ENCODE peak calls at places on chromosomes 13 and 19, in ten cellular contexts. One of them, this sample, is unnamed. For H3K36me3 and H3K9me3, the result is how much of the 10 kb centered on the place peaks cover.

GRCh38 chr13:37194428-37194861 is 89.0 kb upstream of the CSNK1A1L start:
- DNase-seq in naive thymus-derived CD4-positive, alpha-beta T cell: no peak
- DNase-seq in cardiac muscle cell: no peak
- DNase-seq in stomach: no peak
- DNase-seq in effector memory CD4-positive, alpha-beta T cell: no peak
- DNase-seq in body of pancreas: no peak
- DNase-seq in kidney: no peak
- DNase-seq in CD4-positive, CD25-positive, alpha-beta regulatory T cell: no peak
- DNase-seq in IMR-90: peak
- DNase-seq in Karpas-422: no peak
- DNase-seq in this sample: no peak

GRCh38 chr19:3179739-3180293 is 1.2 kb downstream of the S1PR4 start:
- DNase-seq in Karpas-422: no peak
- DNase-seq in cardiac muscle cell: no peak
- DNase-seq in kidney: peak
- DNase-seq in IMR-90: no peak
- DNase-seq in CD4-positive, CD25-positive, alpha-beta regulatory T cell: peak
- DNase-seq in naive thymus-derived CD4-positive, alpha-beta T cell: no peak
- DNase-seq in body of pancreas: no peak
- DNase-seq in stomach: no peak
- DNase-seq in effector memory CD4-positive, alpha-beta T cell: no peak
- DNase-seq in this sample: no peak

GRCh38 chr19:6556480-6556879 is 25.7 kb downstream of the TNFSF9 start:
- DNase-seq in kidney: no peak
- DNase-seq in body of pancreas: no peak
- DNase-seq in IMR-90: no peak
- DNase-seq in effector memory CD4-positive, alpha-beta T cell: no peak
- DNase-seq in cardiac muscle cell: no peak
- DNase-seq in Karpas-422: no peak
- DNase-seq in stomach: no peak
- DNase-seq in CD4-positive, CD25-positive, alpha-beta regulatory T cell: no peak
- DNase-seq in naive thymus-derived CD4-positive, alpha-beta T cell: no peak
- DNase-seq in this sample: no peak

GRCh38 chr13:21240586-21240985 is 64.1 kb downstream of the MRPL57 start:
- DNase-seq in IMR-90: peak
- DNase-seq in stomach: no peak
- DNase-seq in naive thymus-derived CD4-positive, alpha-beta T cell: no peak
- DNase-seq in cardiac muscle cell: no peak
- DNase-seq in CD4-positive, CD25-positive, alpha-beta regulatory T cell: no peak
- DNase-seq in Karpas-422: no peak
- DNase-seq in body of pancreas: no peak
- DNase-seq in kidney: no peak
- DNase-seq in effector memory CD4-positive, alpha-beta T cell: no peak
- DNase-seq in this sample: no peak

GRCh38 chr19:53809518-53810186 is 14.5 kb downstream of the NLRP12 start:
- DNase-seq in naive thymus-derived CD4-positive, alpha-beta T cell: no peak
- DNase-seq in cardiac muscle cell: no peak
- DNase-seq in stomach: no peak
- DNase-seq in kidney: no peak
- DNase-seq in body of pancreas: no peak
- DNase-seq in effector memory CD4-positive, alpha-beta T cell: no peak
- DNase-seq in IMR-90: no peak
- DNase-seq in CD4-positive, CD25-positive, alpha-beta regulatory T cell: no peak
- DNase-seq in Karpas-422: no peak
- DNase-seq in this sample: no peak

GRCh38 chr19:784541-784940 is 12.7 kb upstream of the PTBP1 start:
- DNase-seq in stomach: no peak
- DNase-seq in IMR-90: no peak
- DNase-seq in naive thymus-derived CD4-positive, alpha-beta T cell: no peak
- DNase-seq in CD4-positive, CD25-positive, alpha-beta regulatory T cell: no peak
- DNase-seq in kidney: no peak
- DNase-seq in Karpas-422: no peak
- DNase-seq in cardiac muscle cell: no peak
- DNase-seq in body of pancreas: peak
- DNase-seq in effector memory CD4-positive, alpha-beta T cell: no peak
- DNase-seq in this sample: no peak

GRCh38 chr13:85700909-85701308 is 98.3 kb downstream of the SLITRK6 start:
- DNase-seq in body of pancreas: no peak
- DNase-seq in CD4-positive, CD25-positive, alpha-beta regulatory T cell: no peak
- DNase-seq in effector memory CD4-positive, alpha-beta T cell: no peak
- DNase-seq in IMR-90: no peak
- DNase-seq in cardiac muscle cell: no peak
- DNase-seq in Karpas-422: no peak
- DNase-seq in stomach: no peak
- DNase-seq in naive thymus-derived CD4-positive, alpha-beta T cell: no peak
- DNase-seq in kidney: no peak
- DNase-seq in this sample: no peak

GRCh38 chr19:55618426-55618825 is 5.9 kb downstream of the ZNF784 start:
- DNase-seq in Karpas-422: peak
- DNase-seq in effector memory CD4-positive, alpha-beta T cell: no peak
- DNase-seq in body of pancreas: no peak
- DNase-seq in CD4-positive, CD25-positive, alpha-beta regulatory T cell: no peak
- DNase-seq in kidney: no peak
- DNase-seq in stomach: no peak
- DNase-seq in naive thymus-derived CD4-positive, alpha-beta T cell: no peak
- DNase-seq in IMR-90: no peak
- DNase-seq in cardiac muscle cell: no peak
- DNase-seq in this sample: no peak

GRCh38 chr19:14347999-14348889 is 33.0 kb upstream of the ADGRE5 start:
- DNase-seq in Karpas-422: peak
- DNase-seq in cardiac muscle cell: peak
- DNase-seq in CD4-positive, CD25-positive, alpha-beta regulatory T cell: peak
- DNase-seq in kidney: peak
- DNase-seq in naive thymus-derived CD4-positive, alpha-beta T cell: peak
- DNase-seq in effector memory CD4-positive, alpha-beta T cell: peak
- DNase-seq in body of pancreas: peak
- DNase-seq in IMR-90: no peak
- DNase-seq in stomach: peak
- DNase-seq in this sample: no peak

GRCh38 chr19:4278460-4278901 is 585 bp upstream of the SHD start:
- DNase-seq in IMR-90: no peak
- DNase-seq in body of pancreas: no peak
- DNase-seq in Karpas-422: peak
- DNase-seq in CD4-positive, CD25-positive, alpha-beta regulatory T cell: no peak
- DNase-seq in effector memory CD4-positive, alpha-beta T cell: no peak
- DNase-seq in stomach: no peak
- DNase-seq in naive thymus-derived CD4-positive, alpha-beta T cell: no peak
- DNase-seq in kidney: no peak
- DNase-seq in cardiac muscle cell: peak
- DNase-seq in this sample: no peak

GRCh38 chr13:52830946-52831345 is 17.5 kb downstream of the PCDH8 start:
- DNase-seq in cardiac muscle cell: no peak
- DNase-seq in naive thymus-derived CD4-positive, alpha-beta T cell: no peak
- DNase-seq in IMR-90: peak
- DNase-seq in kidney: no peak
- DNase-seq in Karpas-422: peak
- DNase-seq in CD4-positive, CD25-positive, alpha-beta regulatory T cell: no peak
- DNase-seq in effector memory CD4-positive, alpha-beta T cell: no peak
- DNase-seq in stomach: no peak
- DNase-seq in body of pancreas: no peak
- DNase-seq in this sample: no peak

GRCh38 chr19:41876847-41877489 is at the start of gene CD79A:
- DNase-seq in effector memory CD4-positive, alpha-beta T cell: no peak
- DNase-seq in body of pancreas: no peak
- DNase-seq in kidney: peak
- DNase-seq in cardiac muscle cell: no peak
- DNase-seq in CD4-positive, CD25-positive, alpha-beta regulatory T cell: no peak
- DNase-seq in naive thymus-derived CD4-positive, alpha-beta T cell: no peak
- DNase-seq in IMR-90: no peak
- DNase-seq in Karpas-422: peak
- DNase-seq in stomach: no peak
- DNase-seq in this sample: no peak

GRCh38 chr13:41178040-41178439 is 16.3 kb downstream of the KBTBD7 start:
- DNase-seq in kidney: no peak
- DNase-seq in cardiac muscle cell: no peak
- DNase-seq in CD4-positive, CD25-positive, alpha-beta regulatory T cell: no peak
- DNase-seq in stomach: no peak
- DNase-seq in naive thymus-derived CD4-positive, alpha-beta T cell: no peak
- DNase-seq in Karpas-422: no peak
- DNase-seq in IMR-90: peak
- DNase-seq in effector memory CD4-positive, alpha-beta T cell: no peak
- DNase-seq in body of pancreas: no peak
- DNase-seq in this sample: no peak

GRCh38 chr13:109381546-109382180 is 404.7 kb downstream of the IRS2 start:
- DNase-seq in CD4-positive, CD25-positive, alpha-beta regulatory T cell: no peak
- DNase-seq in Karpas-422: no peak
- DNase-seq in cardiac muscle cell: no peak
- DNase-seq in body of pancreas: no peak
- DNase-seq in effector memory CD4-positive, alpha-beta T cell: no peak
- DNase-seq in naive thymus-derived CD4-positive, alpha-beta T cell: no peak
- DNase-seq in stomach: no peak
- DNase-seq in IMR-90: peak
- DNase-seq in kidney: no peak
- DNase-seq in this sample: no peak

GRCh38 chr19:51735759-51736449 is 12.1 kb upstream of the HAS1 start:
- DNase-seq in kidney: no peak
- DNase-seq in cardiac muscle cell: no peak
- DNase-seq in Karpas-422: no peak
- DNase-seq in IMR-90: peak
- DNase-seq in stomach: peak
- DNase-seq in naive thymus-derived CD4-positive, alpha-beta T cell: no peak
- DNase-seq in CD4-positive, CD25-positive, alpha-beta regulatory T cell: no peak
- DNase-seq in body of pancreas: peak
- DNase-seq in effector memory CD4-positive, alpha-beta T cell: no peak
- DNase-seq in this sample: peak

GRCh38 chr13:45368571-45368970 is 27.6 kb upstream of the TPT1 start:
- DNase-seq in Karpas-422: no peak
- DNase-seq in kidney: no peak
- DNase-seq in body of pancreas: no peak
- DNase-seq in naive thymus-derived CD4-positive, alpha-beta T cell: no peak
- DNase-seq in IMR-90: peak
- DNase-seq in effector memory CD4-positive, alpha-beta T cell: no peak
- DNase-seq in cardiac muscle cell: no peak
- DNase-seq in CD4-positive, CD25-positive, alpha-beta regulatory T cell: no peak
- DNase-seq in stomach: no peak
- DNase-seq in this sample: no peak

DNA sequence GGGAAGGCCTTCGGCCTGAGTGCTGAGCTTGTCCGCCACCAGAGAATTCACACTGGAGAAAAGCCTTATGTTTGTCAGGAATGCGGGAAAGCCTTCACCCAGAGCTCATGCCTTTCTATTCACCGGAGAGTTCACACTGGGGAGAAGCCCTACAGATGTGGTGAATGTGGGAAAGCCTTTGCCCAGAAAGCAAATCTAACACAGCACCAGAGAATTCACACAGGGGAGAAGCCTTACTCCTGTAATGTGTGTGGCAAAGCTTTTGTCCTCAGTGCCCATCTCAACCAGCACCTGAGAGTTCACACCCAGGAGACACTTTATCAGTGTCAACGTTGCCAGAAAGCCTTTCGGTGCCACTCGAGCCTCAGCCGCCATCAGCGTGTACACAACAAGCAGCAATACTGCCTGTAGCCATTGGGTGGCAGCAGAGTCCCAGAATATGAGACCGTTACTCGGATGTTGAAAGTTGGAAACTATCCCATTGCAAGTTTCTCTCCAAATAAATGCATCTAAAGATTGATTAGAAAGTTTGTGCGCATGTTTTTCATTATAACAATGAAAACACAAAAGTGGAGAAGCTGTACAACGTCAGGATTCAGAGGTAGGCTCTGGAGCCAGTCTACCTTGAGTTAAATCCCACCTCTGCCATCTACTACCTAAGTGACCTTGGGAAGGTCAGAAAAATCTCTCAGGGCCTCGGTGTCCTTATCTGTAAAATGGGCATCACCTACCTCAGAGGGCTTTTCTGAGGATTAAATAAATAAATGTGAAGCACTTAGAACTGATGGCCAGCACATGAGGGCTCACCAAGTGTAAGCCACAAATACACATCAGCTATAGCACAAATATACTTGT is 21.1 kb downstream of the ZNF473 start:
- DNase-seq in effector memory CD4-positive, alpha-beta T cell: peak
- DNase-seq in cardiac muscle cell: peak
- DNase-seq in kidney: no peak
- DNase-seq in CD4-positive, CD25-positive, alpha-beta regulatory T cell: peak
- DNase-seq in body of pancreas: peak
- DNase-seq in stomach: peak
- DNase-seq in IMR-90: peak
- DNase-seq in Karpas-422: peak
- DNase-seq in naive thymus-derived CD4-positive, alpha-beta T cell: peak
- DNase-seq in this sample: no peak
- H3K36me3 ChIP-seq in effector memory CD4-positive, alpha-beta T cell: under half
- H3K36me3 ChIP-seq in cardiac muscle cell: under half
- H3K36me3 ChIP-seq in kidney: under half
- H3K36me3 ChIP-seq in CD4-positive, CD25-positive, alpha-beta regulatory T cell: half or more
- H3K36me3 ChIP-seq in body of pancreas: under half
- H3K36me3 ChIP-seq in stomach: under half
- H3K36me3 ChIP-seq in IMR-90: under half
- H3K36me3 ChIP-seq in Karpas-422: half or more
- H3K36me3 ChIP-seq in naive thymus-derived CD4-positive, alpha-beta T cell: under half
- H3K36me3 ChIP-seq in this sample: under half

GRCh38 chr19:48619692-48620565 is 623 bp downstream of the SPHK2 start:
- DNase-seq in body of pancreas: no peak
- DNase-seq in effector memory CD4-positive, alpha-beta T cell: no peak
- DNase-seq in CD4-positive, CD25-positive, alpha-beta regulatory T cell: no peak
- DNase-seq in kidney: no peak
- DNase-seq in IMR-90: no peak
- DNase-seq in naive thymus-derived CD4-positive, alpha-beta T cell: no peak
- DNase-seq in stomach: no peak
- DNase-seq in Karpas-422: no peak
- DNase-seq in cardiac muscle cell: no peak
- DNase-seq in this sample: no peak
- H3K27ac ChIP-seq in body of pancreas: peak
- H3K27ac ChIP-seq in effector memory CD4-positive, alpha-beta T cell: peak
- H3K27ac ChIP-seq in CD4-positive, CD25-positive, alpha-beta regulatory T cell: peak
- H3K27ac ChIP-seq in kidney: peak
- H3K27ac ChIP-seq in IMR-90: peak
- H3K27ac ChIP-seq in naive thymus-derived CD4-positive, alpha-beta T cell: peak
- H3K27ac ChIP-seq in stomach: peak
- H3K27ac ChIP-seq in Karpas-422: peak
- H3K27ac ChIP-seq in cardiac muscle cell: peak
- H3K27ac ChIP-seq in this sample: peak

GRCh38 chr13:19071161-19071936 is 110.3 kb downstream of the TUBA3C start:
- DNase-seq in kidney: no peak
- DNase-seq in naive thymus-derived CD4-positive, alpha-beta T cell: no peak
- DNase-seq in CD4-positive, CD25-positive, alpha-beta regulatory T cell: no peak
- DNase-seq in IMR-90: no peak
- DNase-seq in cardiac muscle cell: no peak
- DNase-seq in effector memory CD4-positive, alpha-beta T cell: no peak
- DNase-seq in body of pancreas: no peak
- DNase-seq in Karpas-422: no peak
- DNase-seq in stomach: no peak
- DNase-seq in this sample: no peak
- H3K9me3 ChIP-seq in kidney: under half
- H3K9me3 ChIP-seq in naive thymus-derived CD4-positive, alpha-beta T cell: under half
- H3K9me3 ChIP-seq in CD4-positive, CD25-positive, alpha-beta regulatory T cell: under half
- H3K9me3 ChIP-seq in IMR-90: under half
- H3K9me3 ChIP-seq in cardiac muscle cell: under half
- H3K9me3 ChIP-seq in effector memory CD4-positive, alpha-beta T cell: under half
- H3K9me3 ChIP-seq in body of pancreas: under half
- H3K9me3 ChIP-seq in Karpas-422: under half
- H3K9me3 ChIP-seq in stomach: under half
- H3K9me3 ChIP-seq in this sample: under half

DNA sequence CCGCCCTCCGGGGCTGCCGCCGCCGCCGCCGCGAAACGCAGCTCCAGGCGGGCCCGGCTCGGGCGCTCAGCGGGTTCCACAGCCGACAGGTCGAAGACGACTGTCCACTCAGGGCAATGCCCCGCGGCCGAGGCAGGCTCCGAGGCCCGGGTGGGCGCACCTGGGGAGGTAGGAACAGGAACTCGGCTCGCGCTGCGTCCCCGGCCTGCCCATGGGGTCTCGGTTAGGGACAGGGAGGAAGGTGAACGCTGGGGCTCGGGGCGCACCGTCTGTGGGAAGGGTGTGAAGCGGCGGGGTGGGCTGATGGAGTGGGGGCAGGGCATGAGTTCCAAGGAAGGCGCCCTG is 26.8 kb downstream of the CERS1 start:
- DNase-seq in naive thymus-derived CD4-positive, alpha-beta T cell: no peak
- DNase-seq in IMR-90: no peak
- DNase-seq in cardiac muscle cell: no peak
- DNase-seq in Karpas-422: no peak
- DNase-seq in effector memory CD4-positive, alpha-beta T cell: no peak
- DNase-seq in CD4-positive, CD25-positive, alpha-beta regulatory T cell: no peak
- DNase-seq in body of pancreas: no peak
- DNase-seq in stomach: no peak
- DNase-seq in kidney: no peak
- DNase-seq in this sample: no peak
- H3K36me3 ChIP-seq in naive thymus-derived CD4-positive, alpha-beta T cell: under half
- H3K36me3 ChIP-seq in IMR-90: under half
- H3K36me3 ChIP-seq in cardiac muscle cell: under half
- H3K36me3 ChIP-seq in Karpas-422: under half
- H3K36me3 ChIP-seq in effector memory CD4-positive, alpha-beta T cell: under half
- H3K36me3 ChIP-seq in CD4-positive, CD25-positive, alpha-beta regulatory T cell: under half
- H3K36me3 ChIP-seq in body of pancreas: under half
- H3K36me3 ChIP-seq in stomach: under half
- H3K36me3 ChIP-seq in kidney: under half
- H3K36me3 ChIP-seq in this sample: under half